ENCODE peak calls at places on chromosome 6, in four cellular contexts. One of them, this sample, is unnamed.

GRCh38 chr6:114783083-114783482 is 440.3 kb upstream of the HS3ST5 start:
- DNase-seq in heart right ventricle: no peak
- DNase-seq in tibial nerve: no peak
- DNase-seq in OCI-LY7: no peak
- DNase-seq in this sample: no peak

GRCh38 chr6:156779206-156780116 is 2.3 kb downstream of the ARID1B start:
- DNase-seq in heart right ventricle: peak
- DNase-seq in tibial nerve: no peak
- DNase-seq in OCI-LY7: peak
- DNase-seq in this sample: peak

GRCh38 chr6:140043762-140044378 is 669.4 kb upstream of the CITED2 start:
- DNase-seq in heart right ventricle: no peak
- DNase-seq in tibial nerve: no peak
- DNase-seq in OCI-LY7: no peak
- DNase-seq in this sample: no peak

GRCh38 chr6:112881027-112881426 is 533.9 kb downstream of the RFPL4B start:
- DNase-seq in tibial nerve: no peak
- DNase-seq in heart right ventricle: no peak
- DNase-seq in OCI-LY7: no peak
- DNase-seq in this sample: no peak

GRCh38 chr6:125588268-125588667 is 161.2 kb upstream of the HEY2 start:
- DNase-seq in tibial nerve: no peak
- DNase-seq in OCI-LY7: no peak
- DNase-seq in heart right ventricle: peak
- DNase-seq in this sample: no peak

GRCh38 chr6:12200025-12200424 is 90.1 kb upstream of the EDN1 start:
- DNase-seq in OCI-LY7: no peak
- DNase-seq in heart right ventricle: no peak
- DNase-seq in tibial nerve: no peak
- DNase-seq in this sample: no peak

GRCh38 chr6:131858765-131859490 is 51.1 kb downstream of the ENPP1 start:
- DNase-seq in heart right ventricle: no peak
- DNase-seq in tibial nerve: no peak
- DNase-seq in OCI-LY7: no peak
- DNase-seq in this sample: no peak

GRCh38 chr6:133590814-133591213 is 298.1 kb upstream of the TCF21 start:
- DNase-seq in tibial nerve: no peak
- DNase-seq in OCI-LY7: no peak
- DNase-seq in heart right ventricle: no peak
- DNase-seq in this sample: no peak

GRCh38 chr6:71393471-71393870 is 104.9 kb downstream of the OGFRL1 start:
- DNase-seq in tibial nerve: no peak
- DNase-seq in heart right ventricle: no peak
- DNase-seq in OCI-LY7: no peak
- DNase-seq in this sample: no peak

GRCh38 chr6:12605888-12606345 is 110.7 kb upstream of the PHACTR1 start:
- DNase-seq in heart right ventricle: no peak
- DNase-seq in OCI-LY7: peak
- DNase-seq in tibial nerve: no peak
- DNase-seq in this sample: no peak

GRCh38 chr6:34521463-34522288 is 34.5 kb downstream of the SPDEF start:
- DNase-seq in tibial nerve: no peak
- DNase-seq in heart right ventricle: no peak
- DNase-seq in OCI-LY7: no peak
- DNase-seq in this sample: no peak

DNA sequence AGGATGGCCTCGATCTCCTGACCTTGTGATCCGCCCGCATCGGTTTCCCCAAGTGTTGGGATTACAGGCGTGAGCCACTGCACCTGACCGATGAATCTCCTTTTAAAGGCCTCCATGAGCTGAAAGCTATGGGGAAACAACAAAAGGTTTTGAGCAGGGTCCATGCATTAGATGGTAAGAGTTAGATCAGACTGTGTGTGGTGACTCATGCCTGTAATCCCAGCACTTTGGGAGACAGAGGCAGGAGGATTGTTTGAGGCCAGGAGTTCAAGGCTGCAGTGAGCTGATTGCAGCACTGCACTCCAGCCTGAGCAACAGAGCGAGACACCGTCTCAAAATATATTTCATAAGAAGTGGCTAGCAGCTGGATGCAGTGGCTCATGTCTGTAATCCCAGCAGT is 41.0 kb upstream of the BCLAF1 start:
- DNase-seq in OCI-LY7: no peak
- DNase-seq in heart right ventricle: no peak
- DNase-seq in tibial nerve: no peak
- DNase-seq in this sample: no peak
- TF ChIP-seq CTCF in OCI-LY7: no peak
- TF ChIP-seq CTCF in heart right ventricle: no peak
- TF ChIP-seq CTCF in tibial nerve: no peak
- TF ChIP-seq CTCF in this sample: no peak

GRCh38 chr6:150076196-150076893 is 7.4 kb upstream of the ULBP3 start:
- DNase-seq in OCI-LY7: peak
- DNase-seq in heart right ventricle: no peak
- DNase-seq in tibial nerve: no peak
- DNase-seq in this sample: no peak
- TF ChIP-seq CTCF in OCI-LY7: peak
- TF ChIP-seq CTCF in heart right ventricle: no peak
- TF ChIP-seq CTCF in tibial nerve: no peak
- TF ChIP-seq CTCF in this sample: no peak

DNA sequence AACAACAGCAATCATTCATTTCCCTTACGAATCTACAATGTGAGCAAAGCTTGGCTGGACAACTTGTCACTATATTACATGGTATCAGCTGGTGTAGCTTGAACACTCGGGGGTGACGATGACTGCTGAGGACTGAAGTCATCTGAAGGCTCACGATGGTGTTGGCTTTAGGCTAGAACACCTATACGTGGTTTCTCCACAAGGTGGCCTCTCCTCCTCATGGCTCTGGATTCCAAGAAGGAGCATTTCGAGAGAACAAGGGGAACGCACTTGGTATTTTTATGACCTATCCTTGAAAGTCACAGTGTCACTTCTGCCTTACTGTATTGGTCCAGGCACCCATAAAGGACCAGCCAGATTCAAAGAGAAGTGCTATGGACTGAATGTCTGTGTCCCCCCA is 37.5 kb upstream of the ADGRF1 start:
- DNase-seq in tibial nerve: no peak
- DNase-seq in heart right ventricle: no peak
- DNase-seq in OCI-LY7: no peak
- DNase-seq in this sample: no peak
- TF ChIP-seq CTCF in tibial nerve: no peak
- TF ChIP-seq CTCF in heart right ventricle: no peak
- TF ChIP-seq CTCF in OCI-LY7: peak
- TF ChIP-seq CTCF in this sample: no peak

DNA sequence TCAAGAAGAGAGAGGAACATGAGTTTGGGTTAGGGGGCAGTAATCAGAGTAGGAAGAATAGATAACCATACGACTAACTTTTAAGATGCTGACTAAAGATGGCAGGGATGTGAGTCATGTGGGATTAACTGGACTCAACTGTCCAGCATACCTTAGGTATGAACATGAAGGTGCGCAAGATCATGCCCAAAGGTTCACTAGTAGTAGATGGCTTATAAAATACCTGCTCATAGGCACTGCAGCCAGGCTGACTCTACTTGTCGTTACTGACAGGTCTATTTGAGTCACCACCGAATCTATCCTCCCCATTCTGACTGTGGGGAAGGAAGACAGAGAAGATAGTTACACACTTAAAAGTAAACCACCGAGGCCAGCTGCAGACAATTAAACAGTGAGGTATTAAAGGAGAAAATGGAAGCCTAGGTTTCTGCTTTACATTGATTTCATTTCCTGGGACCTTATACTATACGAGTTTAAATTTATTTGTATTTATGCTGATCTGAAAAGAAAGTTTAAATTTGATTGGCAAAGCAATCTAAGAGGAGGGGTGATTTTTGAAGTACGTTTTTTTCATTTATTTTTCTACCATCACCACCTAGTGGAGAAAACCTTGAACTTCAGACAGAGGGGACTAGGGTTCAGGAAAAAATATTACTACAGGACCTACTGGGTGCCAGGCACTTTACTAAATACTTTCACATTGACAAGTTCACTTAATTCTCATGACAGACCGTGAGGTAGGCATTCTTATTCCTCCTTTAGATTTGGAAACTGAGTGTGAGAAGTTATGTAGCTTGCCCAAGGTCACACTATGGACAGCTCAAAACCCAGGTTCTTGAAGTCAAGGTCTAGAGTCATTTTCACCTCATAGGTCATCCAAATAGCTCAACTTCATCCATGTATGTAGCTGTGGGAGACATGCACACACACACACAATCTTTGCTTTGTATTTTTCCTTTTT is 4.0 kb upstream of the WRNIP1 start:
- DNase-seq in heart right ventricle: no peak
- DNase-seq in tibial nerve: no peak
- DNase-seq in OCI-LY7: peak
- DNase-seq in this sample: no peak
- TF ChIP-seq CTCF in heart right ventricle: peak
- TF ChIP-seq CTCF in tibial nerve: peak
- TF ChIP-seq CTCF in OCI-LY7: peak
- TF ChIP-seq CTCF in this sample: peak

GRCh38 chr6:5031150-5031549 is 27.3 kb upstream of the RPP40 start:
- DNase-seq in OCI-LY7: no peak
- DNase-seq in tibial nerve: no peak
- DNase-seq in heart right ventricle: no peak
- DNase-seq in this sample: no peak

GRCh38 chr6:5030596-5031136 is 26.8 kb upstream of the RPP40 start:
- DNase-seq in tibial nerve: peak
- DNase-seq in heart right ventricle: peak
- DNase-seq in OCI-LY7: peak
- DNase-seq in this sample: peak

GRCh38 chr6:5034328-5034727 is 30.5 kb upstream of the RPP40 start:
- DNase-seq in tibial nerve: no peak
- DNase-seq in heart right ventricle: no peak
- DNase-seq in OCI-LY7: no peak
- DNase-seq in this sample: no peak

GRCh38 chr6:5034736-5035135 is 30.9 kb upstream of the RPP40 start:
- DNase-seq in tibial nerve: no peak
- DNase-seq in OCI-LY7: no peak
- DNase-seq in heart right ventricle: no peak
- DNase-seq in this sample: no peak

GRCh38 chr6:5036309-5036708 is 32.5 kb upstream of the RPP40 start:
- DNase-seq in heart right ventricle: no peak
- DNase-seq in OCI-LY7: no peak
- DNase-seq in tibial nerve: no peak
- DNase-seq in this sample: no peak
- TF ChIP-seq CTCF in heart right ventricle: no peak
- TF ChIP-seq CTCF in OCI-LY7: no peak
- TF ChIP-seq CTCF in tibial nerve: no peak
- TF ChIP-seq CTCF in this sample: no peak

GRCh38 chr6:53858913-53859312 is 64.1 kb downstream of the LRRC1 start:
- DNase-seq in heart right ventricle: no peak
- DNase-seq in OCI-LY7: no peak
- DNase-seq in tibial nerve: no peak
- DNase-seq in this sample: no peak
- TF ChIP-seq CTCF in heart right ventricle: no peak
- TF ChIP-seq CTCF in OCI-LY7: no peak
- TF ChIP-seq CTCF in tibial nerve: no peak
- TF ChIP-seq CTCF in this sample: no peak

GRCh38 chr6:116157391-116157790 is 31.5 kb upstream of the COL10A1 start:
- DNase-seq in heart right ventricle: no peak
- DNase-seq in tibial nerve: no peak
- DNase-seq in OCI-LY7: no peak
- DNase-seq in this sample: no peak
- TF ChIP-seq CTCF in heart right ventricle: no peak
- TF ChIP-seq CTCF in tibial nerve: no peak
- TF ChIP-seq CTCF in OCI-LY7: no peak
- TF ChIP-seq CTCF in this sample: no peak

DNA sequence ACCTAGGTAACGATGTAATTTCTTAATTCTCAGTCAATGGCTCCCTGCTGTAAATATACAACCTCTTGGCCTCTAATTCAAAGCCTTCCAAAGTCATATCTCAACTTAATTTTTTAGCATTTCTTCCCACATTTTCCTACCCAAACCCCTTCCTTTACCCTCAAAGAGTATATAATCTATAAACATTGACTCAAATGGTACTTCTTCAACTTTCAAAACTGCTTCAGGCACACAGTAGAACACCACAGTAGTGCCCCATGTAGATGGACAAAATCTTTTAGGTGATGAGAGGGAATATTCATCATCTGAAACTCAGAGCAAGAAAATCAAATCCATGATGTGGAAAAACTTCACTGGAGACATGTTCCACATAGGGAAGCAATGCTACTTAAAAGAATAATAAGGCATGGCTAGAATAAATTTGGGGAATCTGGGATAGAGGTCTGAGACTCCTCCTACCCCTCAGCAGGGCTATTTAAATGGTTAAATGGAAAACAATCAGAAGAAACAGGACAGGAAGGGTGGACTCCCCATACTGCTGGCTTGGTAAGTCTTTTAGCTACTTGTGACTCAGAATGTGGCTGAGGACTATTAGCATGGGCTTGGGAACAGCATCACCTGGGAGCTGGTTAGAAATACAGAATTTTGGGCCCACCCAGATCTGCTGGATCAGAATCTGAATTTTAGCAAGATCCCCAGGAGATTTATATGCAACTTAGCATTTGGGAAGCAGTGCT is 6.4 kb downstream of the SLC22A2 start:
- DNase-seq in tibial nerve: no peak
- DNase-seq in heart right ventricle: no peak
- DNase-seq in OCI-LY7: no peak
- DNase-seq in this sample: no peak
- TF ChIP-seq CTCF in tibial nerve: no peak
- TF ChIP-seq CTCF in heart right ventricle: no peak
- TF ChIP-seq CTCF in OCI-LY7: no peak
- TF ChIP-seq CTCF in this sample: no peak

This sample was measured in mesothelial cell of epicardium.